ENCODE peak calls at places on chromosomes 11 and 22, in nine cellular contexts. C, X, R, U, B, D, G, J and I are unnamed samples.

GRCh38 chr11:7604331-7604973 is 68.8 kb downstream of the CYB5R2 start:
- DNase-seq in C (no peak), X (no peak), R (no peak), U (no peak), B (peak; percentile 60), D (no peak), G (no peak), J (no peak), I (no peak)

GRCh38 chr11:13761712-13762111 is 93.2 kb downstream of the FAR1 start:
- DNase-seq in C (no peak), X (no peak), R (no peak), U (no peak), B (no peak), D (no peak), G (no peak), J (no peak), I (no peak)

GRCh38 chr22:37618674-37619073 is 10.0 kb downstream of the GGA1 start:
- DNase-seq in C (no peak), X (no peak), R (no peak), U (no peak), B (no peak), D (no peak), G (no peak), J (no peak), I (no peak)

GRCh38 chr11:28703371-28703770 is 595.2 kb downstream of the METTL15 start:
- DNase-seq in C (no peak), X (no peak), R (no peak), U (no peak), B (no peak), D (no peak), G (no peak), J (no peak), I (no peak)

GRCh38 chr11:116578971-116579687 is 193.7 kb downstream of the BUD13 start:
- DNase-seq in C (no peak), X (no peak), R (peak; percentile 52), U (no peak), B (no peak), D (no peak), G (no peak), J (no peak), I (no peak)

GRCh38 chr11:35340101-35340500 is 79.3 kb downstream of the SLC1A2 start:
- DNase-seq in C (no peak), X (no peak), R (no peak), U (no peak), B (no peak), D (no peak), G (no peak), J (no peak), I (no peak)

GRCh38 chr11:41431784-41432183 is 27.7 kb downstream of the LRRC4C start:
- DNase-seq in C (no peak), X (no peak), R (no peak), U (no peak), B (no peak), D (no peak), G (no peak), J (no peak), I (peak; percentile 5)

GRCh38 chr11:132632641-132633124 is 899.6 kb downstream of the OPCML start:
- DNase-seq in C (peak; percentile 97), X (no peak), R (peak; percentile 4), U (no peak), B (no peak), D (no peak), G (no peak), J (no peak), I (no peak)

GRCh38 chr22:32532819-32533128 is 58.2 kb downstream of the FBXO7 start:
- DNase-seq in C (no peak), X (no peak), R (no peak), U (no peak), B (no peak), D (no peak), G (no peak), J (no peak), I (no peak)

GRCh38 chr11:102343789-102344188 is 3.2 kb upstream of the BIRC2 start:
- DNase-seq in C (no peak), X (no peak), R (no peak), U (no peak), B (no peak), D (no peak), G (no peak), J (no peak), I (no peak)

GRCh38 chr11:114340311-114341131 is 44.3 kb downstream of the NNMT start:
- DNase-seq in C (peak; percentile 57), X (no peak), R (peak; percentile 31), U (peak; percentile 39), B (peak; percentile 37), D (peak; percentile 68), G (peak; percentile 71), J (no peak), I (peak; percentile 37)

GRCh38 chr11:20353829-20354434 is 9.6 kb upstream of the HTATIP2 start:
- DNase-seq in C (peak; percentile 26), X (no peak), R (peak; percentile 17), U (peak; percentile 29), B (peak; percentile 45), D (no peak), G (no peak), J (no peak), I (peak; percentile 39)

GRCh38 chr11:44886765-44887164 is 63.9 kb downstream of the TP53I11 start:
- DNase-seq in C (no peak), X (no peak), R (no peak), U (no peak), B (no peak), D (no peak), G (no peak), J (no peak), I (no peak)

GRCh38 chr11:45896392-45897068 is 10.5 kb downstream of the FREY1 start:
- DNase-seq in C (no peak), X (no peak), R (no peak), U (no peak), B (no peak), D (peak; percentile 42), G (no peak), J (no peak), I (peak; percentile 19)

GRCh38 chr11:122248130-122248529 is 132.1 kb upstream of the BLID start:
- DNase-seq in C (no peak), X (no peak), R (no peak), U (no peak), B (no peak), D (no peak), G (no peak), J (no peak), I (peak; percentile 64)

GRCh38 chr11:65439331-65440181 is 17.0 kb downstream of the NEAT1 start:
- DNase-seq in C (no peak), X (no peak), R (no peak), U (peak; percentile 24), B (no peak), D (no peak), G (peak; percentile 62), J (no peak), I (no peak)

GRCh38 chr11:119169272-119169719 is 771 bp downstream of the NLRX1 start:
- DNase-seq in C (peak; percentile 37), X (peak; percentile 58), R (peak; percentile 48), U (peak; percentile 33), B (no peak), D (peak; percentile 66), G (peak; percentile 89), J (no peak), I (peak; percentile 47)

GRCh38 chr22:44049369-44050231 is 25.5 kb downstream of the PARVB start:
- DNase-seq in C (no peak), X (no peak), R (no peak), U (no peak), B (no peak), D (no peak), G (no peak), J (no peak), I (no peak)

GRCh38 chr11:62500066-62501035 is 46.3 kb downstream of the AHNAK start:
- DNase-seq in C (peak; percentile 96), X (no peak), R (no peak), U (no peak), B (peak; percentile 59), D (no peak), G (no peak), J (no peak), I (no peak)

GRCh38 chr11:68839953-68840641 is 1.6 kb downstream of the CPT1A start:
- DNase-seq in C (no peak), X (no peak), R (no peak), U (no peak), B (peak; percentile 56), D (no peak), G (no peak), J (no peak), I (peak; percentile 13)

GRCh38 chr11:61602775-61603569 is 22.1 kb upstream of the SYT7 start:
- DNase-seq in C (peak; percentile 98), X (peak; percentile 37), R (peak; percentile 57), U (peak; percentile 50), B (peak; percentile 69), D (peak; percentile 81), G (peak; percentile 81), J (peak; percentile 39), I (peak; percentile 82)

GRCh38 chr22:28141614-28142013 is 222.6 kb upstream of the PITPNB start:
- DNase-seq in C (peak; percentile 66), X (no peak), R (no peak), U (no peak), B (no peak), D (no peak), G (no peak), J (no peak), I (no peak)

GRCh38 chr11:46361283-46362145 is 14.3 kb downstream of the DGKZ start:
- DNase-seq in C (no peak), X (no peak), R (peak; percentile 87), U (no peak), B (peak; percentile 56), D (peak; percentile 82), G (peak; percentile 90), J (no peak), I (peak; percentile 75)

GRCh38 chr11:129705341-129705740 is 110.3 kb upstream of the TMEM45B start:
- DNase-seq in C (peak; percentile 61), X (no peak), R (no peak), U (peak; percentile 46), B (no peak), D (no peak), G (no peak), J (no peak), I (no peak)
- TF ChIP-seq CTCF in C (no peak), X (no peak), R (no peak), U (no peak), B (no peak), D (no peak), G (no peak), J (no peak), I (no peak)

GRCh38 chr22:23219317-23219716 is 39.0 kb downstream of the BCR start:
- DNase-seq in C (no peak), X (no peak), R (no peak), U (no peak), B (no peak), D (no peak), G (no peak), J (no peak), I (no peak)
- H3K4me1 ChIP-seq in C (peaks cover 49% of the 10 kb centered on the region), X (peaks cover 86% of the 10 kb centered on the region), R (peaks cover 86% of the 10 kb centered on the region), U (peaks cover 100% of the 10 kb centered on the region), B (peaks cover 33% of the 10 kb centered on the region), D (peaks cover 100% of the 10 kb centered on the region), G (peaks cover 100% of the 10 kb centered on the region), J (peaks cover 92% of the 10 kb centered on the region), I (peaks cover 100% of the 10 kb centered on the region)

GRCh38 chr11:21656065-21656464 is 536.8 kb upstream of the ANO5 start:
- DNase-seq in C (no peak), X (no peak), R (no peak), U (no peak), B (no peak), D (no peak), G (no peak), J (no peak), I (no peak)
- H3K4me3 ChIP-seq in C (no peak overlapping the region), X (no peak overlapping the region), R (no peak overlapping the region), U (no peak overlapping the region), B (no peak overlapping the region), D (no peak overlapping the region), G (no peak overlapping the region), J (no peak overlapping the region), I (no peak overlapping the region)

GRCh38 chr22:40627612-40628011 is 8.9 kb downstream of the MRTFA start:
- DNase-seq in C (peak; percentile 60), X (no peak), R (no peak), U (no peak), B (no peak), D (no peak), G (no peak), J (no peak), I (no peak)
- TF ChIP-seq CTCF in C (no peak), X (no peak), R (no peak), U (no peak), B (no peak), D (no peak), G (no peak), J (no peak), I (no peak)